ENCODE peak calls at places on chromosome 9, in four cellular contexts. B, A, E and S are unnamed samples.

GRCh38 chr9:138059196-138059595 is 181.6 kb downstream of the CACNA1B start:
- DNase-seq in A (no peak), E (no peak), B (no peak), S (no peak)

GRCh38 chr9:71393011-71393410 is 271.6 kb upstream of the TRPM3 start:
- DNase-seq in B (no peak), A (no peak), E (no peak), S (no peak)

GRCh38 chr9:34651876-34652602 is at the start of gene IL11RA:
- DNase-seq in B (peak), E (no peak), A (peak), S (peak)

GRCh38 chr9:80134487-80134886 is 562.7 kb downstream of the TLE4 start:
- DNase-seq in B (no peak), E (peak), A (no peak), S (no peak)

GRCh38 chr9:134192311-134192950 is 28.1 kb upstream of the RNU6ATAC start:
- DNase-seq in B (no peak), A (no peak), E (no peak), S (no peak)

GRCh38 chr9:660227-660626 is 181.3 kb upstream of the DMRT1 start:
- DNase-seq in E (no peak), B (no peak), A (no peak), S (no peak)

GRCh38 chr9:88523056-88523455 is 11.9 kb upstream of the NXNL2 start:
- DNase-seq in A (no peak), B (no peak), E (no peak), S (no peak)

GRCh38 chr9:87405677-87406544 is 91.8 kb upstream of the DAPK1 start:
- DNase-seq in E (no peak), A (no peak), B (no peak), S (no peak)

GRCh38 chr9:136644593-136645342 is 17.9 kb upstream of the EGFL7 start:
- DNase-seq in E (no peak), A (peak), B (peak), S (no peak)

GRCh38 chr9:35882996-35883395 is 12.8 kb upstream of the OR13J1 start:
- DNase-seq in E (no peak), A (no peak), B (no peak), S (no peak)

GRCh38 chr9:80794197-80794596 is 895.1 kb downstream of the TLE1 start:
- DNase-seq in B (no peak), A (no peak), E (no peak), S (no peak)

GRCh38 chr9:28158451-28158850 is 585.2 kb upstream of the C9orf72 start:
- DNase-seq in E (no peak), B (no peak), A (no peak), S (no peak)

GRCh38 chr9:73270967-73271722 is 119.5 kb downstream of the ANXA1 start:
- DNase-seq in E (no peak), B (peak), A (no peak), S (no peak)

GRCh38 chr9:5922192-5922591 is 31.5 kb downstream of the MLANA start:
- DNase-seq in B (no peak), E (peak), A (no peak), S (no peak)

GRCh38 chr9:137221477-137222111 is 446 bp downstream of the RNF208 start:
- DNase-seq in B (no peak), A (peak), E (no peak), S (no peak)

GRCh38 chr9:115591584-115591984 is 473.6 kb upstream of the TNC start:
- DNase-seq in A (peak), B (peak), E (peak), S (peak)

GRCh38 chr9:112532427-112532826 is 45.8 kb downstream of the KIAA1958 start:
- DNase-seq in E (no peak), A (no peak), B (no peak), S (no peak)

GRCh38 chr9:32378496-32378895 is 5.9 kb upstream of the ACO1 start:
- DNase-seq in B (peak), E (peak), A (no peak), S (peak)

GRCh38 chr9:126957687-126958053 is 43.1 kb downstream of the RALGPS1 start:
- DNase-seq in E (no peak), B (no peak), A (peak), S (no peak)

GRCh38 chr9:137107982-137108381 is 6.6 kb downstream of the DPP7 start:
- DNase-seq in E (no peak), B (no peak), A (no peak), S (no peak)

GRCh38 chr9:38621434-38622082 is 1.2 kb upstream of the ANKRD18A start:
- DNase-seq in E (no peak), B (peak), A (peak), S (no peak)

GRCh38 chr9:94867281-94867841 is 140.9 kb downstream of the AOPEP start:
- DNase-seq in A (peak), E (no peak), B (peak), S (no peak)

GRCh38 chr9:35519697-35520403 is 29.9 kb downstream of the RUSC2 start:
- DNase-seq in A (no peak), E (no peak), B (no peak), S (no peak)

GRCh38 chr9:36625006-36625600 is 52.4 kb downstream of the MELK start:
- DNase-seq in A (no peak), E (no peak), B (no peak), S (no peak)

GRCh38 chr9:37037137-37037743 is 3.2 kb upstream of the PAX5 start:
- DNase-seq in E (no peak), B (no peak), A (no peak), S (no peak)

GRCh38 chr9:121704281-121704680 is 52.8 kb downstream of the DAB2IP start:
- DNase-seq in B (no peak), A (no peak), E (no peak), S (no peak)

GRCh38 chr9:98240475-98240874 is 15.0 kb downstream of the TBC1D2 start:
- DNase-seq in E (no peak), B (no peak), A (no peak), S (no peak)

GRCh38 chr9:133141833-133142594 is 21.0 kb upstream of the RALGDS start:
- DNase-seq in A (no peak), B (no peak), E (no peak), S (no peak)

GRCh38 chr9:106111039-106111740 is 416.8 kb downstream of the TMEM38B start:
- DNase-seq in E (no peak), B (no peak), A (no peak), S (no peak)

GRCh38 chr9:117413346-117414219 is 1.3 kb downstream of the ASTN2 start:
- DNase-seq in B (no peak), A (peak), E (no peak), S (no peak)

GRCh38 chr9:131815971-131816873 is 76.3 kb upstream of the RAPGEF1 start:
- DNase-seq in A (no peak), B (no peak), E (no peak), S (no peak)

GRCh38 chr9:99085949-99086948 is 18.7 kb upstream of the TGFBR1 start:
- DNase-seq in B (no peak), E (no peak), A (no peak), S (no peak)

GRCh38 chr9:114282507-114282906 is 40.4 kb upstream of the ORM1 start:
- DNase-seq in E (no peak), B (no peak), A (no peak), S (no peak)

GRCh38 chr9:104074876-104075275 is 19.2 kb upstream of the SMC2 start:
- DNase-seq in E (no peak), B (peak), A (no peak), S (no peak)

GRCh38 chr9:122225323-122226141 is 3.2 kb downstream of the LHX6 start:
- DNase-seq in A (peak), E (no peak), B (no peak), S (no peak)

DNA sequence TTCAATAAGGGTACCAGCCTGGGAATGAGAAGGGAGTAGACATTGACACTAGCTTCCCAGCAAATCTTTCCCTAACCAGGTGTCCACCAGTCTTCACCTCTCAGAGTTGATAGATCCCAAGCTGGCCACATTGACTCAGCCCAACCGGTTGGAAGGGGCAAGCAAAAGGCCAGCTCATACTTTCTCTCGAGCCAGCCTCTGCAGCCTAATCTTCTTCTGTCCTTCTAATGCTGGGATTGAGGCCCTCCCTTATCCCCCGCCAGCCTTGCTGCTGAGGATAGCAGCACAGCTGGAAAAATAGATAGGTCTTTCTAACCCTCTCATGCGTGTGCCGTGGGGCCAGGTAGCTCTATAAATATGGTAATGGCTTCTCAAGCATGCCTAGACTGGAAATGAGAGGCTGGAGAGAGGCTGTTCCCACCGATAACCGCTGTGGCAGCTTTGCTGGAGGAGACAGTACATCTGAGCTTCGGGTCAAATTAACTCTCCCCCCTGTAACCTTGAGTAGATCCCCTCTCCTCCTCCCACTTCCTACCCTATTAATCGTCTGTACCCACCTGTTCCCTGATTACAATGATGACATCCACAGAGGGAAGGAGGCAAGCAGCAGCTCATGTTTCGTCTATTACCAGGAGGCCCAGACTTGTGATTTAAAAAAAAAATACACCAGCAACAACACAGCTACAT is 219.8 kb upstream of the BRINP1 start:
- DNase-seq in E (no peak), B (no peak), A (no peak), S (no peak)
- TF ChIP-seq ZNF274 in E (no peak), B (no peak), A (no peak), S (no peak)

GRCh38 chr9:7489018-7489417 is 310.6 kb downstream of the DMAC1 start:
- DNase-seq in E (no peak), A (no peak), B (no peak), S (no peak)
- TF ChIP-seq SUZ12 in E (no peak), A (no peak), B (no peak), S (no peak)

GRCh38 chr9:91953723-91954122 is 3.7 kb upstream of the ROR2 start:
- DNase-seq in A (peak), E (no peak), B (no peak), S (no peak)

GRCh38 chr9:91958179-91958578 is 8.2 kb upstream of the ROR2 start:
- DNase-seq in B (no peak), E (no peak), A (no peak), S (no peak)

GRCh38 chr9:91949946-91950664 is at the start of gene ROR2:
- DNase-seq in B (no peak), E (no peak), A (peak), S (peak)

GRCh38 chr9:91951944-91952520 is 2.0 kb upstream of the ROR2 start:
- DNase-seq in B (no peak), A (peak), E (no peak), S (no peak)

DNA sequence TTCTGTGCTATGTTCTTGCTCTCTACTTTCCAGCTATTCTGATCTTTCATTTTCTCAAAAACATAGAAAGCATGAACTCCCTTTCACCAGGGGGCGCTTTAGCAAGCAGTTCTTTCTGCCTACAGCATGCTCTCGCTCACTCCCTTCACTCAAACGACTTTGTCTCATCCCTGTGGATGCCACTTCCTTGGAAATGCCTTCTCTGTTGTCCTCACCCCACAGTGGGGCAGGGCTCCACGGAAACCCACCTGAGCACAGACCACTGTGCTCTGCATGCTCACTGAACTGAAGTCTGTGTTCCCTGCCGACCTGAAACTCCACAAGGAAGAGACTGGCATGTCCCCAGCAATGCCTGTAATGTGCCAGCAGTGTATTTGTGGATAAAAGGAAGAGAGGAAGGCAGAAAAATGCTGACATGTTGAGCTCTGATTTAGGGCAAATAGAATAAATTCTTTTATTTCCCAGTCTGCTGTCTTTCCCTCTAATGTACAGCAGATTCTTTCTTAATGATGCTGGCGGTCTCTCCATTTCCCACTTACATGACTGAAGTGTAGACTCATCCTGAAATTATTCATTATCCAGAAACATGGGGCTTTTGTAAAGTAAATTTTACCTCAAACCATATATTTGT is 4.9 kb upstream of the ROR2 start:
- DNase-seq in B (peak), E (no peak), A (peak), S (no peak)
- TF ChIP-seq ZNF274 in B (no peak), E (no peak), A (no peak), S (no peak)

DNA sequence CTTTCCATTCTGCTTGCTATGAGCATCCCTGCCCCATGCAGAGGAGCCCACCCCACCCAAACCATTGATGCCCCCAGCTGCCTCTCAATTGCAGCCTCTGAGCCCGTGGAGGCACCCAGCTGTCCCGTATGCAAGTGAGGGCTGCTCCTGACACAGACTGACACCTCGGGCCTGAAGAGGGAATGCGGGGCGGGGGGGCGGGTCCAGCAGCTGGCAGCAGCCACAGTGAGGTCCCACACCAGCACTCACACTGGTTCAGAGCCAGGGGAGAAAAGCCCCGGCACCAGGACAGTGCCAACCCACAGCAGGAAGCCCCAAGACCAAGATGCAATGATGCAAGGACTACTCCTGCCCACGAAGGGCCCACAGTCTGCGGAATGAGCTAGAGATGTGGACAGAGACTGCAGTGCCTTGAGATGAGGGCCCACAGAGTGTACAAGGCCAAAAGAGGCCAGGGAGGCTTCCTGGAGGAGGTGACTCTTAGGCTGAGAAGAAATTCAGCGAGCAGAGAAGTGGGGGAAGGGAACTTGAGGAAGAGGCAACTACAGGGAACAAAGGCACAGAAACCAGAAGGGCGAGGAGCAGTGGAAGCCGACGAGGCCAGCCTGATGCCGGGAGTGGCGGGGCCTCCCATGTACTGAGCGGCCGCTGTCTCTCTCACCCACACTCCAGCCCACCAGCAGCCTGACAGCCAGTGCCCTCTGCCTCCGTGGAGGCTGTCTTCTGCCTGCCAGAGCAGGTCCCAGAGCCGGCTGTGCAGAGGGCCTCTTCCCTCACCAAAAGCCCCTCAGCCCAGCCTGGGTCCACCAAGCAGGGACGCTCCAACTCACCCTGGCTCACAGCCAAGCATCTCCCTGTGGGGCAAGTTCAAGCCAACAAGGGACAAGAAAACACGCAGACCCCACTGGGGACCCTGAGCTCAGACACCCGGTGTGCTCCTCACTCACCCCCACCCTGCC is 9.2 kb downstream of the EEIG1 start:
- DNase-seq in E (no peak), A (no peak), B (no peak), S (no peak)
- TF ChIP-seq SUZ12 in E (no peak), A (no peak), B (no peak), S (no peak)

GRCh38 chr9:75889977-75890540 is 414 bp upstream of the PCSK5 start:
- DNase-seq in E (no peak), B (no peak), A (no peak), S (no peak)

GRCh38 chr9:75890541-75891276 is at the start of gene PCSK5:
- DNase-seq in A (peak), E (no peak), B (peak), S (peak)

GRCh38 chr9:75893096-75893495 is 2.6 kb downstream of the PCSK5 start:
- DNase-seq in E (no peak), B (no peak), A (no peak), S (no peak)

GRCh38 chr9:75891277-75892167 is 1.0 kb downstream of the PCSK5 start:
- DNase-seq in A (peak), B (no peak), E (no peak), S (no peak)

DNA sequence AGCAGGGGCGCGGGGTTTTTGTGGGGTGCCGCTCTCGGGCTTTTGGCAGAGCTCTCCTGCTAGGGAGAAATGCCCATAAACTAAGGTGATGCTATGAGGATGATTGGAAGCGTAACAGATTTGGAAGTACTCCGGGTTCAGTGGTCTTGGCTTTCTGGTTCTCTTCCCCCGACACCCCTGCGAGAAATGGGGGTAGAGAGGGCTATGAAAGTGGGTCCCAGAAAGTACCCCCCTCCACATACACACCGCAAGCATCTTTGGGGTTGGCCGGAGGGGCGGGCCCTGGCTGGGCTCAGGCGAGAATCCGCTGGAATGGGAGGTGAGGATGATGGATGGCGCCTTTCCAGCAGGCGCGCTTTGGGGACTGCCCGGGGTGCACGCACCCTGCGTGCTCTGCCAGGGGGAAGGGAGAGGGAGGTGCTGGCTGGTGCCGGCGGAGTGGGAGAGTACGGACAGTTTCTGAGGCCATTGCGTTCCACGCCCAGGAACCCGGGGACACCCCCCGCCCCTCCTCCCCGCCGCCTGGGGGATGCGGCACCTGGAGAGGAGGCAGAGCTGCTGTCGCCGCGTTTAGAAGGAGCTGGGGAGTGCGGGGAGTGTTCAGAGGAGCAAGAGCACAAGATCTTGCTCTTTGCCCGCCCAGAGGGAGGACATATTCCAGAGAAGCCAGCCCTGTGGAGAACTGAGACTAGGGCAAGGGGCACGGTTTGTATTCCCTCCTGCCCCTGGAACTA is 1.9 kb downstream of the PCSK5 start:
- DNase-seq in E (no peak), A (peak), B (no peak), S (no peak)
- TF ChIP-seq ZNF274 in E (no peak), A (no peak), B (no peak), S (no peak)